ENCODE peak calls at places on chromosomes 1 and 21, in eight cellular contexts. H is A549, Q is right lobe of liver, W is IMR-90, U is stomach, T is testis, A is ovary, L is heart left ventricle. Y is an unnamed sample.

GRCh38 chr1:145788580-145788979 is 35.3 kb downstream of the RNF115 start:
- DNase-seq in W (no peak), L (no peak), U (no peak), T (no peak), H (no peak), A (no peak), Q (no peak), Y (no peak)

GRCh38 chr1:156652131-156652991 is 10.4 kb downstream of the BCAN start:
- DNase-seq in U (no peak), W (peak; percentile 43), H (no peak), Q (no peak), T (peak; percentile 44), L (no peak), A (no peak), Y (no peak)

GRCh38 chr1:11977625-11978024 is 2.6 kb upstream of the MFN2 start:
- DNase-seq in A (no peak), U (no peak), W (peak; percentile 32), L (no peak), H (no peak), T (no peak), Q (no peak), Y (no peak)

GRCh38 chr21:44304846-44305245 is 5.0 kb downstream of the PFKL start:
- DNase-seq in H (peak; percentile 54), A (peak; percentile 40), T (peak; percentile 78), L (no peak), W (peak; percentile 23), Q (no peak), U (peak; percentile 43), Y (no peak)

GRCh38 chr1:212179394-212180076 is 105.7 kb upstream of the PPP2R5A start:
- DNase-seq in T (no peak), L (no peak), W (peak; percentile 97), Q (no peak), H (peak; percentile 40), A (no peak), U (no peak), Y (no peak)

GRCh38 chr1:35659589-35659988 is 18.3 kb upstream of the PSMB2 start:
- DNase-seq in W (no peak), U (no peak), T (no peak), Q (no peak), A (no peak), L (no peak), H (no peak), Y (no peak)

GRCh38 chr21:14864211-14865021 is 200.4 kb downstream of the NRIP1 start:
- DNase-seq in A (peak; percentile 63), L (peak; percentile 78), T (peak; percentile 84), U (peak; percentile 68), W (peak; percentile 86), H (peak; percentile 21), Q (peak; percentile 86), Y (peak; percentile 82)

GRCh38 chr1:36349241-36349671 is 25.8 kb upstream of the EVA1B start:
- DNase-seq in H (no peak), U (no peak), A (no peak), Q (no peak), L (peak; percentile 42), W (peak; percentile 64), T (no peak), Y (no peak)

GRCh38 chr1:111559736-111560279 is 56.4 kb upstream of the ADORA3 start:
- DNase-seq in T (no peak), A (no peak), L (no peak), Q (no peak), U (no peak), H (no peak), W (peak; percentile 91), Y (no peak)

GRCh38 chr1:13949571-13949970 is 249.6 kb downstream of the PRDM2 start:
- DNase-seq in W (no peak), Q (no peak), H (no peak), U (no peak), T (no peak), L (no peak), A (no peak), Y (no peak)

GRCh38 chr1:203126151-203126865 is 1.2 kb upstream of the ADORA1 start:
- DNase-seq in A (no peak), U (no peak), H (peak; percentile 40), L (no peak), T (no peak), W (peak; percentile 22), Q (no peak), Y (no peak)

GRCh38 chr21:16280731-16281130 is 550.9 kb downstream of the USP25 start:
- DNase-seq in L (no peak), H (no peak), W (no peak), Q (no peak), T (peak; percentile 27), U (no peak), A (no peak), Y (no peak)

GRCh38 chr1:9071554-9072235 is 2.3 kb upstream of the SLC2A5 start:
- DNase-seq in Q (no peak), L (no peak), A (no peak), W (no peak), U (no peak), T (no peak), H (no peak), Y (no peak)
- H3K27ac ChIP-seq in Q (no peak overlapping the region), L (no peak overlapping the region), A (no peak overlapping the region), W (no peak overlapping the region), U (no peak overlapping the region), T (no peak overlapping the region), H (no peak overlapping the region), Y (no peak overlapping the region)

GRCh38 chr1:45490623-45491463 is at the start of gene TESK2:
- DNase-seq in A (peak; percentile 96), W (peak; percentile 99), Q (peak; percentile 95), U (peak; percentile 98), H (peak; percentile 93), L (peak; percentile 97), T (peak; percentile 99), Y (peak; percentile 99)
- TF ChIP-seq POLR2A in A (peak; percentile 76), W (peak; percentile 62), Q (peak; percentile 95), U (no peak), H (no peak), L (peak; percentile 87), T (peak; percentile 70), Y (no peak)

DNA sequence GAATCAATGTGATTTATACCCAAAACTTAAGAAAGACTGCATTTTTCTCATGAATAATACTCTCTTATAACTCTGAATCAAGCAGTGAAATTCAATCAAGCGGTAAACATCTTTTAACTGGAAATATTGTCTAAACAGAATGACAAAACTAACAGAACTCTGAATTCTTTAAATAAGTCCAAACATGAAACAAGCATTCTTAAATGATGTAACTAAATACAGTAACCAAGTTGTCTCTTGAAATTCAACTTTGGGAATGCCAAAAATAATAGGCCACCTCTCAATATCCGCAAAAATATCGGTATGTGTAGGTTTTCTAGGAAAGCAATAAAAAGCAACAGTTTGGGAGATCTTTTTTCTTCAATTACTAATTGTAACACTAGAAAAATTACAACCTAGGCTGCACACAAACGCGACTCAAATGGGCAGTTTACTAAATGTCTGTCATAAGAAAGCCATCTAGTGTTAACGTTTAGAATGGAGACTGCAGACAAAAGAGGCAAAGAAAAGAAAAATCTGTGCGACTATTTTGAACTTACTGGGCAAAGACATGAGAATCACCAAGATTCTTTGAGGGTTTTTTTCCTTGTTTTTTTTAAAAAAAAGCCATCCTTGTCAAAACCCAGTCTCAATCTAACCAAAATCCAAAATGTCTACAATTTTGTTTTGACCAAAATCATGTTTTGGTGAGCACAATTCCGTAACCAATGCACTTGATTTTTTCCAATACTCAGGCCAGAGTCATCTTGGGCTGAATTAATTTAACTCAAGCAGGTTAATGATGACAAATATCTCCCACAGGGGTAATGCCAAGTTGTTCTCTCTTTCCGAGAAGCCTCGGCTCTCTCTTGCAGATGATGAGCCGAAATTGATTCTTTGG is 1.4 kb downstream of the SIPA1L2 start:
- DNase-seq in Q (no peak), L (no peak), W (peak; percentile 52), H (no peak), T (peak; percentile 22), A (no peak), U (no peak), Y (no peak)
- TF ChIP-seq CTCF in Q (peak; percentile 23), L (peak; percentile 45), W (peak; percentile 38), H (peak; percentile 52), T (peak; percentile 27), A (no peak), U (no peak), Y (no peak)

GRCh38 chr1:33036526-33037503 is at the start of gene AK2:
- DNase-seq in A (peak; percentile 90), H (peak; percentile 98), Q (peak; percentile 97), T (peak; percentile 99), W (peak; percentile 97), L (peak; percentile 98), U (peak; percentile 97), Y (peak; percentile 97)
- H3K27ac ChIP-seq in A (no peak within 1 kb of the TSS), H (peak within 1 kb of the TSS; percentile 84), Q (peak within 1 kb of the TSS; percentile 89), T (peak within 1 kb of the TSS; percentile 79), W (peak within 1 kb of the TSS; percentile 60), L (peak within 1 kb of the TSS; percentile 87), U (peak within 1 kb of the TSS; percentile 88), Y (peak within 1 kb of the TSS; percentile 83)

GRCh38 chr1:197106869-197107268 is 39.6 kb downstream of the ASPM start:
- DNase-seq in U (no peak), A (no peak), W (no peak), Q (no peak), L (no peak), H (no peak), T (no peak), Y (no peak)

GRCh38 chr1:197099444-197099843 is 32.4 kb upstream of the F13B start:
- DNase-seq in A (no peak), W (no peak), H (no peak), T (no peak), U (no peak), L (no peak), Q (no peak), Y (no peak)

GRCh38 chr1:197103295-197103694 is 36.2 kb upstream of the F13B start:
- DNase-seq in L (no peak), U (no peak), W (peak; percentile 73), A (no peak), Q (no peak), T (peak; percentile 50), H (no peak), Y (no peak)

GRCh38 chr1:197100677-197101076 is 33.6 kb upstream of the F13B start:
- DNase-seq in T (no peak), L (no peak), H (no peak), A (no peak), U (no peak), W (no peak), Q (no peak), Y (no peak)

DNA sequence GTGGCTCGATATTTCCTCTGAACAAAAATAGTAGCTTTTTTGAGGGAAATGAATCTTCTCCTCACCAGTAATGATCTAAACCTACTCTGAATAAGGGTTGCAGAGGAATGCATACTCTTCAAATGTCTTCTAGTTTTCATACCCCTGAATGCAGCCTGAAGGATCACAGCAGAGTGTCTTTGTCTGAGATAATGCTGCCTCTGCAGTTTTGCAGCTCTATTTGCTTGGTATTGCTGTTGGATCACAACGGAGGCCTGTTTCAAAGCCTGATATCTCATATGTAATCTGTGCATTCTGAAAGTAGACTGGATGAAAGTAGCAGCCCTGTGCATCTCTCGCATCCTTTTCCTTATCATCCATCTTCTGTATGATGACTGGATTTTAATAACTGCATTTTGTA is 34.9 kb upstream of the F13B start:
- DNase-seq in W (no peak), T (peak; percentile 29), Q (no peak), A (no peak), H (no peak), U (no peak), L (no peak), Y (no peak)
- TF ChIP-seq POLR2A in W (no peak), T (no peak), Q (no peak), A (no peak), H (no peak), U (no peak), L (no peak), Y (no peak)

Y was measured in suprapubic skin.